ENCODE peak calls at places on chromosomes 4 and X, in nine cellular contexts. One of them, this sample, is unnamed.
A peak's percentile ranks its signal among the peaks of the same experiment; 100 is the strongest.

GRCh38 chr4:8198906-8199593 is at the start of gene SH3TC1:
- DNase-seq in adipocyte: peak; percentile 85
- DNase-seq in NCI-H748 treated with DMSO at 0.1 percent for 48 hours: no peak
- DNase-seq in MM.1S: peak; percentile 68
- DNase-seq in cardiac muscle cell: peak; percentile 51
- DNase-seq in HT1080: peak; percentile 89
- DNase-seq in heart left ventricle: peak; percentile 91
- DNase-seq in stimulated activated CD8-positive, alpha-beta memory T cell treated with anti-CD3 and anti-CD28 coated beads, Interleukin-15, amount 100 ng/mL, for 4 hours: peak; percentile 37
- DNase-seq in progenitor cell of endocrine pancreas: peak; percentile 68
- DNase-seq in this sample: peak; percentile 48

GRCh38 chr4:10821826-10822225 is 137.3 kb upstream of the CLNK start:
- DNase-seq in adipocyte: no peak
- DNase-seq in NCI-H748 treated with DMSO at 0.1 percent for 48 hours: no peak
- DNase-seq in MM.1S: no peak
- DNase-seq in cardiac muscle cell: no peak
- DNase-seq in HT1080: no peak
- DNase-seq in heart left ventricle: no peak
- DNase-seq in stimulated activated CD8-positive, alpha-beta memory T cell treated with anti-CD3 and anti-CD28 coated beads, Interleukin-15, amount 100 ng/mL, for 4 hours: no peak
- DNase-seq in progenitor cell of endocrine pancreas: no peak
- DNase-seq in this sample: no peak

GRCh38 chr4:81227968-81228367 is 12.9 kb upstream of the PRKG2 start:
- DNase-seq in adipocyte: no peak
- DNase-seq in NCI-H748 treated with DMSO at 0.1 percent for 48 hours: no peak
- DNase-seq in MM.1S: no peak
- DNase-seq in cardiac muscle cell: no peak
- DNase-seq in HT1080: no peak
- DNase-seq in heart left ventricle: no peak
- DNase-seq in stimulated activated CD8-positive, alpha-beta memory T cell treated with anti-CD3 and anti-CD28 coated beads, Interleukin-15, amount 100 ng/mL, for 4 hours: no peak
- DNase-seq in progenitor cell of endocrine pancreas: no peak
- DNase-seq in this sample: no peak

GRCh38 chrX:152941328-152942111 is 43.7 kb downstream of the ZNF185 start:
- DNase-seq in adipocyte: peak; percentile 94
- DNase-seq in NCI-H748 treated with DMSO at 0.1 percent for 48 hours: peak; percentile 82
- DNase-seq in MM.1S: peak; percentile 92
- DNase-seq in cardiac muscle cell: peak; percentile 91
- DNase-seq in HT1080: peak; percentile 91
- DNase-seq in heart left ventricle: peak; percentile 89
- DNase-seq in stimulated activated CD8-positive, alpha-beta memory T cell treated with anti-CD3 and anti-CD28 coated beads, Interleukin-15, amount 100 ng/mL, for 4 hours: peak; percentile 76
- DNase-seq in progenitor cell of endocrine pancreas: peak; percentile 87
- DNase-seq in this sample: peak; percentile 89

GRCh38 chr4:30619679-30620078 is 100.5 kb upstream of the PCDH7 start:
- DNase-seq in adipocyte: no peak
- DNase-seq in NCI-H748 treated with DMSO at 0.1 percent for 48 hours: no peak
- DNase-seq in MM.1S: no peak
- DNase-seq in cardiac muscle cell: peak; percentile 2
- DNase-seq in HT1080: no peak
- DNase-seq in heart left ventricle: no peak
- DNase-seq in stimulated activated CD8-positive, alpha-beta memory T cell treated with anti-CD3 and anti-CD28 coated beads, Interleukin-15, amount 100 ng/mL, for 4 hours: no peak
- DNase-seq in progenitor cell of endocrine pancreas: no peak
- DNase-seq in this sample: no peak

GRCh38 chrX:48971325-48972213 is at the start of gene KCND1:
- DNase-seq in adipocyte: peak; percentile 36
- DNase-seq in NCI-H748 treated with DMSO at 0.1 percent for 48 hours: peak; percentile 2
- DNase-seq in MM.1S: no peak
- DNase-seq in cardiac muscle cell: peak; percentile 33
- DNase-seq in HT1080: peak; percentile 75
- DNase-seq in heart left ventricle: peak; percentile 29
- DNase-seq in stimulated activated CD8-positive, alpha-beta memory T cell treated with anti-CD3 and anti-CD28 coated beads, Interleukin-15, amount 100 ng/mL, for 4 hours: no peak
- DNase-seq in progenitor cell of endocrine pancreas: peak; percentile 31
- DNase-seq in this sample: peak; percentile 65

GRCh38 chrX:44314259-44314734 is 29.2 kb downstream of the EFHC2 start:
- DNase-seq in adipocyte: peak; percentile 57
- DNase-seq in NCI-H748 treated with DMSO at 0.1 percent for 48 hours: no peak
- DNase-seq in MM.1S: peak; percentile 24
- DNase-seq in cardiac muscle cell: peak; percentile 73
- DNase-seq in HT1080: peak; percentile 56
- DNase-seq in heart left ventricle: peak; percentile 41
- DNase-seq in stimulated activated CD8-positive, alpha-beta memory T cell treated with anti-CD3 and anti-CD28 coated beads, Interleukin-15, amount 100 ng/mL, for 4 hours: no peak
- DNase-seq in progenitor cell of endocrine pancreas: no peak
- DNase-seq in this sample: no peak

GRCh38 chr4:28386776-28387175 is 1526.1 kb downstream of the STIM2 start:
- DNase-seq in adipocyte: no peak
- DNase-seq in NCI-H748 treated with DMSO at 0.1 percent for 48 hours: no peak
- DNase-seq in MM.1S: no peak
- DNase-seq in cardiac muscle cell: no peak
- DNase-seq in HT1080: no peak
- DNase-seq in heart left ventricle: no peak
- DNase-seq in stimulated activated CD8-positive, alpha-beta memory T cell treated with anti-CD3 and anti-CD28 coated beads, Interleukin-15, amount 100 ng/mL, for 4 hours: no peak
- DNase-seq in progenitor cell of endocrine pancreas: no peak
- DNase-seq in this sample: no peak

GRCh38 chr4:988726-989721 is 2.2 kb downstream of the IDUA start:
- DNase-seq in adipocyte: no peak
- DNase-seq in NCI-H748 treated with DMSO at 0.1 percent for 48 hours: no peak
- DNase-seq in MM.1S: no peak
- DNase-seq in cardiac muscle cell: no peak
- DNase-seq in HT1080: no peak
- DNase-seq in heart left ventricle: no peak
- DNase-seq in stimulated activated CD8-positive, alpha-beta memory T cell treated with anti-CD3 and anti-CD28 coated beads, Interleukin-15, amount 100 ng/mL, for 4 hours: no peak
- DNase-seq in progenitor cell of endocrine pancreas: no peak
- DNase-seq in this sample: no peak

GRCh38 chr4:27005512-27006246 is 145.0 kb downstream of the STIM2 start:
- DNase-seq in adipocyte: peak; percentile 75
- DNase-seq in NCI-H748 treated with DMSO at 0.1 percent for 48 hours: no peak
- DNase-seq in MM.1S: no peak
- DNase-seq in cardiac muscle cell: no peak
- DNase-seq in HT1080: peak; percentile 37
- DNase-seq in heart left ventricle: no peak
- DNase-seq in stimulated activated CD8-positive, alpha-beta memory T cell treated with anti-CD3 and anti-CD28 coated beads, Interleukin-15, amount 100 ng/mL, for 4 hours: no peak
- DNase-seq in progenitor cell of endocrine pancreas: no peak
- DNase-seq in this sample: no peak

GRCh38 chrX:19440713-19441112 is 74.6 kb downstream of the MAP3K15 start:
- DNase-seq in adipocyte: no peak
- DNase-seq in NCI-H748 treated with DMSO at 0.1 percent for 48 hours: no peak
- DNase-seq in MM.1S: no peak
- DNase-seq in cardiac muscle cell: no peak
- DNase-seq in HT1080: peak; percentile 81
- DNase-seq in heart left ventricle: no peak
- DNase-seq in stimulated activated CD8-positive, alpha-beta memory T cell treated with anti-CD3 and anti-CD28 coated beads, Interleukin-15, amount 100 ng/mL, for 4 hours: no peak
- DNase-seq in progenitor cell of endocrine pancreas: no peak
- DNase-seq in this sample: no peak

GRCh38 chrX:119541188-119541587 is 24.0 kb downstream of the STEEP1 start:
- DNase-seq in adipocyte: peak; percentile 57
- DNase-seq in NCI-H748 treated with DMSO at 0.1 percent for 48 hours: no peak
- DNase-seq in MM.1S: no peak
- DNase-seq in cardiac muscle cell: no peak
- DNase-seq in HT1080: peak; percentile 80
- DNase-seq in heart left ventricle: no peak
- DNase-seq in stimulated activated CD8-positive, alpha-beta memory T cell treated with anti-CD3 and anti-CD28 coated beads, Interleukin-15, amount 100 ng/mL, for 4 hours: no peak
- DNase-seq in progenitor cell of endocrine pancreas: no peak
- DNase-seq in this sample: no peak

GRCh38 chr4:182222766-182223165 is 20.4 kb upstream of the TENM3 start:
- DNase-seq in adipocyte: no peak
- DNase-seq in NCI-H748 treated with DMSO at 0.1 percent for 48 hours: no peak
- DNase-seq in MM.1S: no peak
- DNase-seq in cardiac muscle cell: no peak
- DNase-seq in HT1080: no peak
- DNase-seq in heart left ventricle: no peak
- DNase-seq in stimulated activated CD8-positive, alpha-beta memory T cell treated with anti-CD3 and anti-CD28 coated beads, Interleukin-15, amount 100 ng/mL, for 4 hours: no peak
- DNase-seq in progenitor cell of endocrine pancreas: no peak
- DNase-seq in this sample: no peak

GRCh38 chr4:85968945-85969830 is 390.7 kb downstream of the MAPK10 start:
- DNase-seq in adipocyte: peak; percentile 89
- DNase-seq in NCI-H748 treated with DMSO at 0.1 percent for 48 hours: peak; percentile 10
- DNase-seq in MM.1S: peak; percentile 43
- DNase-seq in cardiac muscle cell: peak; percentile 57
- DNase-seq in HT1080: peak; percentile 67
- DNase-seq in heart left ventricle: no peak
- DNase-seq in stimulated activated CD8-positive, alpha-beta memory T cell treated with anti-CD3 and anti-CD28 coated beads, Interleukin-15, amount 100 ng/mL, for 4 hours: no peak
- DNase-seq in progenitor cell of endocrine pancreas: no peak
- DNase-seq in this sample: peak; percentile 38

GRCh38 chr4:174713181-174713580 is 115.9 kb downstream of the GLRA3 start:
- DNase-seq in adipocyte: peak; percentile 58
- DNase-seq in NCI-H748 treated with DMSO at 0.1 percent for 48 hours: no peak
- DNase-seq in MM.1S: no peak
- DNase-seq in cardiac muscle cell: no peak
- DNase-seq in HT1080: no peak
- DNase-seq in heart left ventricle: no peak
- DNase-seq in stimulated activated CD8-positive, alpha-beta memory T cell treated with anti-CD3 and anti-CD28 coated beads, Interleukin-15, amount 100 ng/mL, for 4 hours: no peak
- DNase-seq in progenitor cell of endocrine pancreas: no peak
- DNase-seq in this sample: no peak

GRCh38 chr4:74904509-74904908 is 28.4 kb upstream of the PARM1 start:
- DNase-seq in adipocyte: no peak
- DNase-seq in NCI-H748 treated with DMSO at 0.1 percent for 48 hours: no peak
- DNase-seq in MM.1S: no peak
- DNase-seq in cardiac muscle cell: no peak
- DNase-seq in HT1080: no peak
- DNase-seq in heart left ventricle: no peak
- DNase-seq in stimulated activated CD8-positive, alpha-beta memory T cell treated with anti-CD3 and anti-CD28 coated beads, Interleukin-15, amount 100 ng/mL, for 4 hours: no peak
- DNase-seq in progenitor cell of endocrine pancreas: no peak
- DNase-seq in this sample: no peak

GRCh38 chr4:76087007-76087769 is 12.7 kb downstream of the ART3 start:
- DNase-seq in adipocyte: peak; percentile 69
- DNase-seq in NCI-H748 treated with DMSO at 0.1 percent for 48 hours: peak; percentile 46
- DNase-seq in MM.1S: peak; percentile 64
- DNase-seq in cardiac muscle cell: peak; percentile 80
- DNase-seq in HT1080: peak; percentile 79
- DNase-seq in heart left ventricle: peak; percentile 42
- DNase-seq in stimulated activated CD8-positive, alpha-beta memory T cell treated with anti-CD3 and anti-CD28 coated beads, Interleukin-15, amount 100 ng/mL, for 4 hours: no peak
- DNase-seq in progenitor cell of endocrine pancreas: peak; percentile 17
- DNase-seq in this sample: peak; percentile 55

GRCh38 chr4:18847276-18847890 is 825.8 kb upstream of the LCORL start:
- DNase-seq in adipocyte: no peak
- DNase-seq in NCI-H748 treated with DMSO at 0.1 percent for 48 hours: no peak
- DNase-seq in MM.1S: no peak
- DNase-seq in cardiac muscle cell: no peak
- DNase-seq in HT1080: no peak
- DNase-seq in heart left ventricle: no peak
- DNase-seq in stimulated activated CD8-positive, alpha-beta memory T cell treated with anti-CD3 and anti-CD28 coated beads, Interleukin-15, amount 100 ng/mL, for 4 hours: no peak
- DNase-seq in progenitor cell of endocrine pancreas: no peak
- DNase-seq in this sample: peak; percentile 16

GRCh38 chr4:169225812-169226211 is 44.9 kb downstream of the SH3RF1 start:
- DNase-seq in adipocyte: no peak
- DNase-seq in NCI-H748 treated with DMSO at 0.1 percent for 48 hours: no peak
- DNase-seq in MM.1S: no peak
- DNase-seq in cardiac muscle cell: no peak
- DNase-seq in HT1080: peak; percentile 60
- DNase-seq in heart left ventricle: no peak
- DNase-seq in stimulated activated CD8-positive, alpha-beta memory T cell treated with anti-CD3 and anti-CD28 coated beads, Interleukin-15, amount 100 ng/mL, for 4 hours: no peak
- DNase-seq in progenitor cell of endocrine pancreas: no peak
- DNase-seq in this sample: no peak

GRCh38 chrX:72314881-72315280 is 9.2 kb upstream of the CITED1 start:
- DNase-seq in adipocyte: no peak
- DNase-seq in NCI-H748 treated with DMSO at 0.1 percent for 48 hours: no peak
- DNase-seq in MM.1S: peak; percentile 17
- DNase-seq in cardiac muscle cell: no peak
- DNase-seq in HT1080: no peak
- DNase-seq in heart left ventricle: no peak
- DNase-seq in stimulated activated CD8-positive, alpha-beta memory T cell treated with anti-CD3 and anti-CD28 coated beads, Interleukin-15, amount 100 ng/mL, for 4 hours: no peak
- DNase-seq in progenitor cell of endocrine pancreas: no peak
- DNase-seq in this sample: no peak

GRCh38 chrX:47112316-47112954 is 32.1 kb downstream of the NDUFB11 start:
- DNase-seq in adipocyte: peak; percentile 1
- DNase-seq in NCI-H748 treated with DMSO at 0.1 percent for 48 hours: no peak
- DNase-seq in MM.1S: no peak
- DNase-seq in cardiac muscle cell: no peak
- DNase-seq in HT1080: no peak
- DNase-seq in heart left ventricle: no peak
- DNase-seq in stimulated activated CD8-positive, alpha-beta memory T cell treated with anti-CD3 and anti-CD28 coated beads, Interleukin-15, amount 100 ng/mL, for 4 hours: no peak
- DNase-seq in progenitor cell of endocrine pancreas: no peak
- DNase-seq in this sample: no peak

GRCh38 chrX:53031380-53031779 is 17.2 kb upstream of the GPR173 start:
- DNase-seq in adipocyte: no peak
- DNase-seq in NCI-H748 treated with DMSO at 0.1 percent for 48 hours: no peak
- DNase-seq in MM.1S: no peak
- DNase-seq in cardiac muscle cell: no peak
- DNase-seq in HT1080: no peak
- DNase-seq in heart left ventricle: no peak
- DNase-seq in stimulated activated CD8-positive, alpha-beta memory T cell treated with anti-CD3 and anti-CD28 coated beads, Interleukin-15, amount 100 ng/mL, for 4 hours: no peak
- DNase-seq in progenitor cell of endocrine pancreas: no peak
- DNase-seq in this sample: no peak

GRCh38 chr4:1711055-1711905 is 839 bp downstream of the SLBP start:
- DNase-seq in adipocyte: peak; percentile 74
- DNase-seq in NCI-H748 treated with DMSO at 0.1 percent for 48 hours: no peak
- DNase-seq in MM.1S: peak; percentile 31
- DNase-seq in cardiac muscle cell: peak; percentile 54
- DNase-seq in HT1080: no peak
- DNase-seq in heart left ventricle: peak; percentile 64
- DNase-seq in stimulated activated CD8-positive, alpha-beta memory T cell treated with anti-CD3 and anti-CD28 coated beads, Interleukin-15, amount 100 ng/mL, for 4 hours: no peak
- DNase-seq in progenitor cell of endocrine pancreas: no peak
- DNase-seq in this sample: no peak

GRCh38 chrX:9878141-9878875 is 88.8 kb upstream of the CLDN34 start:
- DNase-seq in adipocyte: peak; percentile 8
- DNase-seq in NCI-H748 treated with DMSO at 0.1 percent for 48 hours: no peak
- DNase-seq in MM.1S: no peak
- DNase-seq in cardiac muscle cell: no peak
- DNase-seq in HT1080: peak; percentile 33
- DNase-seq in heart left ventricle: no peak
- DNase-seq in stimulated activated CD8-positive, alpha-beta memory T cell treated with anti-CD3 and anti-CD28 coated beads, Interleukin-15, amount 100 ng/mL, for 4 hours: no peak
- DNase-seq in progenitor cell of endocrine pancreas: no peak
- DNase-seq in this sample: peak; percentile 14

GRCh38 chr4:165874799-165875371 is 1.8 kb downstream of the TLL1 start:
- DNase-seq in adipocyte: no peak
- DNase-seq in NCI-H748 treated with DMSO at 0.1 percent for 48 hours: peak; percentile 72
- DNase-seq in MM.1S: no peak
- DNase-seq in cardiac muscle cell: peak; percentile 38
- DNase-seq in HT1080: no peak
- DNase-seq in heart left ventricle: peak; percentile 33
- DNase-seq in stimulated activated CD8-positive, alpha-beta memory T cell treated with anti-CD3 and anti-CD28 coated beads, Interleukin-15, amount 100 ng/mL, for 4 hours: no peak
- DNase-seq in progenitor cell of endocrine pancreas: peak; percentile 18
- DNase-seq in this sample: peak; percentile 79

GRCh38 chr4:183636488-183636887 is 22.5 kb downstream of the RWDD4 start:
- DNase-seq in adipocyte: no peak
- DNase-seq in NCI-H748 treated with DMSO at 0.1 percent for 48 hours: no peak
- DNase-seq in MM.1S: no peak
- DNase-seq in cardiac muscle cell: no peak
- DNase-seq in HT1080: no peak
- DNase-seq in heart left ventricle: no peak
- DNase-seq in stimulated activated CD8-positive, alpha-beta memory T cell treated with anti-CD3 and anti-CD28 coated beads, Interleukin-15, amount 100 ng/mL, for 4 hours: no peak
- DNase-seq in progenitor cell of endocrine pancreas: no peak
- DNase-seq in this sample: no peak

GRCh38 chrX:40169193-40170086 is 71.7 kb upstream of the BCOR start:
- DNase-seq in adipocyte: peak; percentile 81
- DNase-seq in NCI-H748 treated with DMSO at 0.1 percent for 48 hours: peak; percentile 61
- DNase-seq in MM.1S: peak; percentile 82
- DNase-seq in cardiac muscle cell: peak; percentile 82
- DNase-seq in HT1080: no peak
- DNase-seq in heart left ventricle: peak; percentile 39
- DNase-seq in stimulated activated CD8-positive, alpha-beta memory T cell treated with anti-CD3 and anti-CD28 coated beads, Interleukin-15, amount 100 ng/mL, for 4 hours: no peak
- DNase-seq in progenitor cell of endocrine pancreas: no peak
- DNase-seq in this sample: peak; percentile 63

GRCh38 chr4:7171191-7171900 is 21.0 kb upstream of the SORCS2 start:
- DNase-seq in adipocyte: no peak
- DNase-seq in NCI-H748 treated with DMSO at 0.1 percent for 48 hours: no peak
- DNase-seq in MM.1S: no peak
- DNase-seq in cardiac muscle cell: no peak
- DNase-seq in HT1080: no peak
- DNase-seq in heart left ventricle: no peak
- DNase-seq in stimulated activated CD8-positive, alpha-beta memory T cell treated with anti-CD3 and anti-CD28 coated beads, Interleukin-15, amount 100 ng/mL, for 4 hours: no peak
- DNase-seq in progenitor cell of endocrine pancreas: no peak
- DNase-seq in this sample: no peak

GRCh38 chr4:128686032-128686465 is 123.5 kb upstream of the JADE1 start:
- DNase-seq in adipocyte: no peak
- DNase-seq in NCI-H748 treated with DMSO at 0.1 percent for 48 hours: no peak
- DNase-seq in MM.1S: no peak
- DNase-seq in cardiac muscle cell: no peak
- DNase-seq in HT1080: no peak
- DNase-seq in heart left ventricle: no peak
- DNase-seq in stimulated activated CD8-positive, alpha-beta memory T cell treated with anti-CD3 and anti-CD28 coated beads, Interleukin-15, amount 100 ng/mL, for 4 hours: no peak
- DNase-seq in progenitor cell of endocrine pancreas: no peak
- DNase-seq in this sample: no peak

GRCh38 chr4:101345271-101345595 is 2.1 kb downstream of the PPP3CA start:
- DNase-seq in adipocyte: peak; percentile 73
- DNase-seq in NCI-H748 treated with DMSO at 0.1 percent for 48 hours: peak; percentile 42
- DNase-seq in MM.1S: no peak
- DNase-seq in cardiac muscle cell: no peak
- DNase-seq in HT1080: no peak
- DNase-seq in heart left ventricle: no peak
- DNase-seq in stimulated activated CD8-positive, alpha-beta memory T cell treated with anti-CD3 and anti-CD28 coated beads, Interleukin-15, amount 100 ng/mL, for 4 hours: no peak
- DNase-seq in progenitor cell of endocrine pancreas: no peak
- DNase-seq in this sample: no peak

GRCh38 chrX:149487292-149487691 is 17.8 kb downstream of the IDS start:
- DNase-seq in adipocyte: no peak
- DNase-seq in NCI-H748 treated with DMSO at 0.1 percent for 48 hours: no peak
- DNase-seq in MM.1S: no peak
- DNase-seq in cardiac muscle cell: no peak
- DNase-seq in HT1080: no peak
- DNase-seq in heart left ventricle: no peak
- DNase-seq in stimulated activated CD8-positive, alpha-beta memory T cell treated with anti-CD3 and anti-CD28 coated beads, Interleukin-15, amount 100 ng/mL, for 4 hours: no peak
- DNase-seq in progenitor cell of endocrine pancreas: no peak
- DNase-seq in this sample: no peak

This sample was measured in COR-L47.